ENCODE peak calls at places on chromosomes 1 and 21, in eight cellular contexts. U, Q, D, K, A, P, F and V are unnamed samples.

GRCh38 chr1:218412181-218412580 is 67.0 kb downstream of the TGFB2 start:
- DNase-seq in U (no peak), Q (no peak), D (no peak), K (no peak), A (no peak), P (no peak), F (no peak), V (no peak)

GRCh38 chr1:108079550-108079949 is 114.6 kb upstream of the VAV3 start:
- DNase-seq in U (peak; percentile 93), Q (peak; percentile 70), D (no peak), K (no peak), A (no peak), P (peak; percentile 67), F (peak; percentile 26), V (no peak)

GRCh38 chr1:41501581-41501980 is 17.1 kb upstream of the EDN2 start:
- DNase-seq in U (no peak), Q (no peak), D (no peak), K (no peak), A (no peak), P (peak; percentile 94), F (no peak), V (no peak)

GRCh38 chr1:237740831-237741230 is 149.9 kb downstream of the ZP4 start:
- DNase-seq in U (no peak), Q (no peak), D (no peak), K (no peak), A (no peak), P (no peak), F (no peak), V (no peak)

GRCh38 chr1:227035316-227035715 is 95.2 kb downstream of the COQ8A start:
- DNase-seq in U (no peak), Q (no peak), D (no peak), K (no peak), A (no peak), P (no peak), F (no peak), V (no peak)

GRCh38 chr1:181113061-181113695 is 24.7 kb downstream of the IER5 start:
- DNase-seq in U (peak; percentile 70), Q (no peak), D (no peak), K (no peak), A (no peak), P (no peak), F (no peak), V (no peak)

GRCh38 chr1:15950763-15951295 is 25.1 kb downstream of the ZBTB17 start:
- DNase-seq in U (peak; percentile 61), Q (no peak), D (peak; percentile 52), K (no peak), A (no peak), P (peak; percentile 69), F (no peak), V (no peak)

GRCh38 chr1:244414543-244414942 is 37.2 kb downstream of the ADSS2 start:
- DNase-seq in U (no peak), Q (no peak), D (no peak), K (no peak), A (no peak), P (no peak), F (no peak), V (peak; percentile 2)

GRCh38 chr1:161738627-161739287 is 10.8 kb upstream of the DUSP12 start:
- DNase-seq in U (peak; percentile 88), Q (peak; percentile 84), D (peak; percentile 36), K (no peak), A (no peak), P (peak; percentile 76), F (peak; percentile 6), V (peak; percentile 97)

GRCh38 chr21:14957836-14958235 is 107.0 kb downstream of the NRIP1 start:
- DNase-seq in U (no peak), Q (no peak), D (no peak), K (no peak), A (no peak), P (no peak), F (no peak), V (no peak)

GRCh38 chr1:106675558-106675957 is 380.9 kb upstream of the PRMT6 start:
- DNase-seq in U (no peak), Q (no peak), D (no peak), K (no peak), A (no peak), P (no peak), F (no peak), V (no peak)

GRCh38 chr1:231467986-231468385 is 45.9 kb upstream of the EGLN1 start:
- DNase-seq in U (no peak), Q (no peak), D (no peak), K (no peak), A (no peak), P (no peak), F (no peak), V (no peak)

GRCh38 chr1:227948493-227949260 is 945 bp upstream of the WNT9A start:
- DNase-seq in U (no peak), Q (no peak), D (no peak), K (no peak), A (no peak), P (peak; percentile 37), F (no peak), V (no peak)

GRCh38 chr1:212291505-212292134 is 6.4 kb downstream of the PPP2R5A start:
- DNase-seq in U (peak; percentile 70), Q (peak; percentile 90), D (no peak), K (no peak), A (no peak), P (no peak), F (no peak), V (peak; percentile 42)

GRCh38 chr1:232282541-232282940 is 347.4 kb downstream of the SIPA1L2 start:
- DNase-seq in U (no peak), Q (no peak), D (no peak), K (no peak), A (no peak), P (no peak), F (no peak), V (no peak)

GRCh38 chr1:14635421-14635820 is 36.9 kb downstream of the KAZN start:
- DNase-seq in U (no peak), Q (no peak), D (no peak), K (no peak), A (no peak), P (no peak), F (no peak), V (no peak)

GRCh38 chr1:212545941-212546638 is 62.5 kb upstream of the ATF3 start:
- DNase-seq in U (no peak), Q (no peak), D (peak; percentile 79), K (no peak), A (no peak), P (no peak), F (no peak), V (peak; percentile 60)

GRCh38 chr1:22376546-22376945 is 75.1 kb upstream of the ZBTB40 start:
- DNase-seq in U (no peak), Q (no peak), D (no peak), K (no peak), A (no peak), P (no peak), F (no peak), V (no peak)

GRCh38 chr1:31382379-31382989 is 9.6 kb upstream of the FABP3 start:
- DNase-seq in U (no peak), Q (no peak), D (no peak), K (no peak), A (no peak), P (no peak), F (no peak), V (no peak)

GRCh38 chr1:155569988-155570592 is 7.5 kb upstream of the ASH1L start:
- DNase-seq in U (peak; percentile 37), Q (no peak), D (no peak), K (no peak), A (no peak), P (no peak), F (no peak), V (peak; percentile 21)

GRCh38 chr1:163197022-163197421 is 5.7 kb downstream of the RGS5 start:
- DNase-seq in U (no peak), Q (no peak), D (no peak), K (no peak), A (no peak), P (no peak), F (no peak), V (no peak)

GRCh38 chr1:94773931-94774422 is 46.2 kb upstream of the SLC44A3 start:
- DNase-seq in U (no peak), Q (no peak), D (no peak), K (no peak), A (no peak), P (no peak), F (no peak), V (no peak)

GRCh38 chr1:169676001-169676400 is 35.4 kb downstream of the SELL start:
- DNase-seq in U (no peak), Q (no peak), D (no peak), K (no peak), A (no peak), P (no peak), F (no peak), V (no peak)

GRCh38 chr1:982765-983436 is 1.0 kb upstream of the PERM1 start:
- DNase-seq in U (no peak), Q (no peak), D (no peak), K (no peak), A (no peak), P (no peak), F (no peak), V (no peak)

GRCh38 chr1:67053785-67054759 is at the start of gene SLC35D1:
- DNase-seq in U (peak; percentile 85), Q (peak; percentile 79), D (peak; percentile 58), K (peak; percentile 25), A (peak; percentile 82), P (peak; percentile 90), F (peak; percentile 59), V (peak; percentile 58)

GRCh38 chr21:26554365-26554764 is 18.7 kb downstream of the CYYR1 start:
- DNase-seq in U (no peak), Q (no peak), D (no peak), K (no peak), A (no peak), P (no peak), F (no peak), V (no peak)

GRCh38 chr1:109197163-109198042 is 16.3 kb upstream of the SARS1 start:
- DNase-seq in U (peak; percentile 86), Q (no peak), D (no peak), K (no peak), A (no peak), P (no peak), F (no peak), V (peak; percentile 31)

GRCh38 chr1:162387226-162388082 is 5.9 kb downstream of the C1orf226 start:
- DNase-seq in U (no peak), Q (no peak), D (no peak), K (no peak), A (no peak), P (no peak), F (no peak), V (no peak)

GRCh38 chr21:29114765-29115164 is 15.7 kb upstream of the MAP3K7CL start:
- DNase-seq in U (no peak), Q (no peak), D (no peak), K (no peak), A (no peak), P (no peak), F (no peak), V (no peak)

GRCh38 chr1:111602974-111603373 is 16.6 kb upstream of the RAP1A start:
- DNase-seq in U (no peak), Q (no peak), D (no peak), K (no peak), A (no peak), P (no peak), F (no peak), V (no peak)

GRCh38 chr1:185694081-185694480 is 40.1 kb upstream of the HMCN1 start:
- DNase-seq in U (no peak), Q (peak; percentile 85), D (no peak), K (no peak), A (no peak), P (no peak), F (no peak), V (peak; percentile 90)

GRCh38 chr1:236325567-236325966 is 43.8 kb upstream of the ERO1B start:
- DNase-seq in U (no peak), Q (no peak), D (no peak), K (no peak), A (no peak), P (no peak), F (no peak), V (no peak)